ENCODE peak calls at places on chromosomes 2 and 18, in eight cellular contexts. U is pancreas; G is SK-N-SH; Q is AG10803; Z is CD8-positive, alpha-beta T cell; I is heart left ventricle; V is prostate gland; S is lower lobe of right lung. O is an unnamed sample.

GRCh38 chr2:66084948-66085590 is 349.9 kb upstream of the MEIS1 start:
- DNase-seq in S (no peak), Q (no peak), I (no peak), U (no peak), Z (no peak), V (no peak), G (no peak), O (no peak)

GRCh38 chr2:116098049-116098448 is 1655.6 kb downstream of the DPP10 start:
- DNase-seq in S (no peak), G (peak; percentile 1), I (no peak), Q (no peak), Z (no peak), V (no peak), U (no peak), O (no peak)

GRCh38 chr18:26867471-26867870 is 2.0 kb upstream of the AQP4 start:
- DNase-seq in Z (no peak), S (no peak), Q (no peak), V (no peak), U (no peak), G (no peak), I (no peak), O (no peak)

GRCh38 chr18:8730080-8730827 is 24.9 kb downstream of the MTCL1 start:
- DNase-seq in S (peak; percentile 70), Z (no peak), Q (no peak), I (peak; percentile 82), V (peak; percentile 35), U (peak; percentile 68), G (peak; percentile 58), O (peak; percentile 34)

GRCh38 chr2:49002750-49003149 is 151.6 kb downstream of the FSHR start:
- DNase-seq in I (no peak), S (no peak), U (peak; percentile 19), Q (peak; percentile 82), G (no peak), V (no peak), Z (no peak), O (no peak)

GRCh38 chr2:79585701-79586428 is 73.0 kb downstream of the CTNNA2 start:
- DNase-seq in G (peak; percentile 16), S (no peak), V (no peak), Q (peak; percentile 36), I (no peak), Z (no peak), U (no peak), O (no peak)

GRCh38 chr18:25099838-25100393 is 252.1 kb downstream of the ZNF521 start:
- DNase-seq in Z (no peak), S (no peak), Q (peak; percentile 24), I (no peak), U (no peak), G (no peak), V (no peak), O (peak; percentile 50)

GRCh38 chr18:394997-395383 is 105.5 kb downstream of the COLEC12 start:
- DNase-seq in G (no peak), Z (no peak), Q (peak; percentile 100), V (no peak), I (no peak), U (no peak), S (no peak), O (no peak)

GRCh38 chr2:189348369-189348768 is 92.9 kb upstream of the WDR75 start:
- DNase-seq in S (no peak), G (no peak), I (no peak), Q (peak; percentile 59), U (no peak), V (no peak), Z (no peak), O (no peak)

GRCh38 chr2:16069663-16069932 is 129.2 kb downstream of the MYCN start:
- DNase-seq in Q (no peak), G (no peak), V (no peak), I (no peak), Z (no peak), S (no peak), U (no peak), O (peak; percentile 42)

GRCh38 chr18:5955861-5956260 is 60.5 kb upstream of the TMEM200C start:
- DNase-seq in I (no peak), U (no peak), S (no peak), G (no peak), Q (no peak), Z (no peak), V (no peak), O (no peak)

GRCh38 chr18:51537487-51537886 is 340.0 kb upstream of the MEX3C start:
- DNase-seq in U (peak; percentile 56), I (no peak), Z (no peak), V (no peak), Q (no peak), G (peak; percentile 50), S (no peak), O (no peak)

GRCh38 chr2:226514895-226515294 is 284.7 kb downstream of the IRS1 start:
- DNase-seq in Z (no peak), Q (peak; percentile 34), G (no peak), U (no peak), I (no peak), S (no peak), V (no peak), O (no peak)

GRCh38 chr2:55301277-55301676 is 32.2 kb upstream of the MTIF2 start:
- DNase-seq in S (no peak), Q (no peak), Z (no peak), V (no peak), I (no peak), G (no peak), U (no peak), O (no peak)

GRCh38 chr2:179020156-179020750 is 29.7 kb downstream of the CCDC141 start:
- DNase-seq in Q (no peak), S (no peak), G (peak; percentile 29), Z (peak; percentile 32), I (no peak), U (peak; percentile 17), V (no peak), O (no peak)

GRCh38 chr2:233818639-233819621 is 35.4 kb downstream of the HJURP start:
- DNase-seq in V (no peak), U (peak; percentile 4), G (no peak), Z (no peak), S (peak; percentile 22), Q (no peak), I (no peak), O (no peak)

GRCh38 chr2:150976604-150977003 is 285.1 kb downstream of the RBM43 start:
- DNase-seq in Q (no peak), V (no peak), U (no peak), G (no peak), S (no peak), I (no peak), Z (no peak), O (no peak)

GRCh38 chr2:136022747-136023146 is 37.3 kb upstream of the DARS1 start:
- DNase-seq in G (no peak), U (no peak), I (no peak), Z (no peak), V (no peak), Q (peak; percentile 11), S (no peak), O (no peak)

GRCh38 chr2:175557810-175558377 is 376.4 kb upstream of the ATP5MC3 start:
- DNase-seq in S (no peak), U (no peak), V (no peak), Z (no peak), Q (no peak), G (no peak), I (no peak), O (no peak)

GRCh38 chr2:175559613-175560012 is 378.1 kb upstream of the ATP5MC3 start:
- DNase-seq in Q (no peak), V (no peak), U (no peak), Z (no peak), I (no peak), G (no peak), S (no peak), O (no peak)

GRCh38 chr2:175552902-175553301 is 371.4 kb upstream of the ATP5MC3 start:
- DNase-seq in I (no peak), V (no peak), S (peak; percentile 45), G (no peak), Q (no peak), U (no peak), Z (no peak), O (no peak)

DNA sequence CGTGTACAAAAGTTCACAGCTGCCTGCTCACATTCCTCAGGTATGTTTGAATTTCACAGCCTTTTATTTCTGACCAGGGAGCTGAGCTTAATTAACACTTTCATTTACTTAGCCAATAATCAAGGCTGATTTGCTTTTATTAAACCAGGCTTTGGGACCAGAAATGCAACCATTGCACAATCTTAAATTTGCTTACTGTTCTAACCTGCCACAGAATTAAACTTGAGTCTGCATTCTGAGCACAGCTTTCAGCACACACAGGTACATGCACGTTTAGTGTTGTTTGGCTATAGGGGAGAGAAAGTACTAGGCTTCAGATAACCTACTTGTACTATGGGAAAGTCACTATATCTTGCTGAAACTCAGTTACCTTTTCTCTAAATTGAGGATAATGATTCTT is 372.4 kb upstream of the ATP5MC3 start:
- DNase-seq in U (no peak), V (no peak), S (no peak), I (no peak), G (no peak), Z (no peak), Q (no peak), O (no peak)
- H3K4me3 ChIP-seq in U (no peak overlapping the region), V (no peak overlapping the region), S (no peak overlapping the region), I (no peak overlapping the region), G (no peak overlapping the region), Z (no peak overlapping the region), Q (no peak overlapping the region), O (no peak overlapping the region)

GRCh38 chr2:64978514-64979268 is 10.5 kb upstream of the SLC1A4 start:
- DNase-seq in I (no peak), Q (peak; percentile 30), S (no peak), G (no peak), U (no peak), Z (no peak), V (no peak), O (no peak)
- TF ChIP-seq CTCF in I (peak; percentile 20), Q (peak; percentile 19), S (peak; percentile 31), G (peak; percentile 33), U (no peak), Z (peak; percentile 17), V (no peak), O (no peak)

DNA sequence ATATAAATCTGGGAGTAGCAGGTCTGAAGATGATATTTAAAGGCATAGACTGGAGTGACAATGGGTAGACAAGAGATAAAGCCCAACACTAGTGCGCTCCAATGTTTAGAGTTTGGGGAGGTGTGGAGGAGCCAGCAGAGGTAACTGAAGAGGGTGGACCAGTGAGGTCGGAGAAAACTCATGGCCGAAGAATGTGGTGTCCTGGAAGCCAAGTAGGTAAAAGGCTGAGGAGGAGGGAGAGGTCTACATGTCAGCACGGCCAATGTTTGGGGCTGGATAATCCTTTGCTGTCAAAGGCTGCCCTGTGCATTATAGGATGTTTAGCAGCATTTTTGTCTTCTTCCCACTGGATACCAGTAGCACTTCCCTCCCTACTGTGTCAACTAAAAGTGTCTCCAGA is 78.8 kb upstream of the KCNE4 start:
- DNase-seq in Q (no peak), I (no peak), U (no peak), G (no peak), V (no peak), Z (no peak), S (no peak), O (no peak)
- H3K4me3 ChIP-seq in Q (no peak overlapping the region), I (no peak overlapping the region), U (no peak overlapping the region), G (no peak overlapping the region), V (no peak overlapping the region), Z (no peak overlapping the region), S (no peak overlapping the region), O (no peak overlapping the region)

DNA sequence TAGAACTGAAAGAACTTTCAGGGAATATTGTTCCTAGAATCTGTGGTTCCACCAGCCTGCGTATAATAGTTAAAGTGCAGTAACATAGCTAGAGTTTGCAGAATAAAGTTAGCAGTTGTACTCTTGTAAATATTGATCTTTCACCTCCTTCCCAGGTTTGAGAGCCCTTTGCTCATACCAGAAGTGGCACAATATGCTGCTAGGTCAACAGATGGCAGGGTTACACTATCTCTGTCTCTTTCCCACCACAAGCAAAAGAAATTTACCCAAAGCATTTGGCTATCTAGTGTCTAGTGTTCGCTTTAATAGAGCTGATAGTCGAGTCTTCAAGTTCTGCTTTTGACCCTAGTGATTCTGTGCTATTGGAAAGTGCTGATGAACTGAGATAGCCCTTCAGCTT is 119.0 kb upstream of the KLHL14 start:
- DNase-seq in S (no peak), Z (no peak), Q (no peak), G (no peak), I (no peak), U (no peak), V (no peak), O (no peak)
- TF ChIP-seq CTCF in S (no peak), Z (no peak), Q (no peak), G (no peak), I (no peak), U (no peak), V (no peak), O (no peak)